ENCODE peak calls at places on chromosomes 3 and 15, in four cellular contexts. One of them, this sample, is unnamed. For H3K4me1, the result is how much of the 10 kb centered on the place peaks cover.

GRCh38 chr15:42137461-42138261 is 18.8 kb downstream of the PLA2G4F start:
- DNase-seq in H9: peak
- DNase-seq in PC-3: peak
- DNase-seq in IMR-90: peak
- DNase-seq in this sample: peak

GRCh38 chr15:73727330-73728018 is 25.7 kb downstream of the INSYN1 start:
- DNase-seq in IMR-90: peak
- DNase-seq in H9: no peak
- DNase-seq in PC-3: peak
- DNase-seq in this sample: peak

GRCh38 chr3:177553012-177553411 is 355.7 kb upstream of the TBL1XR1 start:
- DNase-seq in IMR-90: no peak
- DNase-seq in PC-3: no peak
- DNase-seq in H9: no peak
- DNase-seq in this sample: no peak

GRCh38 chr3:24773798-24774197 is 279.1 kb upstream of the THRB start:
- DNase-seq in PC-3: peak
- DNase-seq in H9: peak
- DNase-seq in IMR-90: peak
- DNase-seq in this sample: peak

GRCh38 chr3:17846466-17846865 is 104.0 kb upstream of the TBC1D5 start:
- DNase-seq in IMR-90: peak
- DNase-seq in H9: no peak
- DNase-seq in PC-3: peak
- DNase-seq in this sample: no peak

GRCh38 chr3:182487621-182488020 is 305.7 kb upstream of the ATP11B start:
- DNase-seq in IMR-90: no peak
- DNase-seq in H9: no peak
- DNase-seq in PC-3: peak
- DNase-seq in this sample: no peak

GRCh38 chr15:39642011-39642640 is 61.2 kb downstream of the THBS1 start:
- DNase-seq in H9: no peak
- DNase-seq in IMR-90: peak
- DNase-seq in PC-3: peak
- DNase-seq in this sample: peak

GRCh38 chr15:30041868-30042267 is 40.9 kb upstream of the GOLGA8J start:
- DNase-seq in IMR-90: no peak
- DNase-seq in H9: no peak
- DNase-seq in PC-3: no peak
- DNase-seq in this sample: no peak

GRCh38 chr3:39651993-39652739 is 157.2 kb upstream of the MYRIP start:
- DNase-seq in H9: no peak
- DNase-seq in IMR-90: no peak
- DNase-seq in PC-3: no peak
- DNase-seq in this sample: no peak

GRCh38 chr15:29457729-29458128 is 188.1 kb upstream of the NSMCE3 start:
- DNase-seq in IMR-90: no peak
- DNase-seq in H9: no peak
- DNase-seq in PC-3: no peak
- DNase-seq in this sample: no peak

GRCh38 chr3:4478226-4478625 is 11.2 kb upstream of the SUMF1 start:
- DNase-seq in H9: no peak
- DNase-seq in PC-3: no peak
- DNase-seq in IMR-90: no peak
- DNase-seq in this sample: no peak

GRCh38 chr3:30655187-30655812 is 48.9 kb downstream of the TGFBR2 start:
- DNase-seq in IMR-90: peak
- DNase-seq in H9: no peak
- DNase-seq in PC-3: peak
- DNase-seq in this sample: peak

GRCh38 chr3:147393261-147393964 is 12.9 kb downstream of the ZIC4 start:
- DNase-seq in PC-3: no peak
- DNase-seq in IMR-90: no peak
- DNase-seq in H9: peak
- DNase-seq in this sample: no peak

DNA sequence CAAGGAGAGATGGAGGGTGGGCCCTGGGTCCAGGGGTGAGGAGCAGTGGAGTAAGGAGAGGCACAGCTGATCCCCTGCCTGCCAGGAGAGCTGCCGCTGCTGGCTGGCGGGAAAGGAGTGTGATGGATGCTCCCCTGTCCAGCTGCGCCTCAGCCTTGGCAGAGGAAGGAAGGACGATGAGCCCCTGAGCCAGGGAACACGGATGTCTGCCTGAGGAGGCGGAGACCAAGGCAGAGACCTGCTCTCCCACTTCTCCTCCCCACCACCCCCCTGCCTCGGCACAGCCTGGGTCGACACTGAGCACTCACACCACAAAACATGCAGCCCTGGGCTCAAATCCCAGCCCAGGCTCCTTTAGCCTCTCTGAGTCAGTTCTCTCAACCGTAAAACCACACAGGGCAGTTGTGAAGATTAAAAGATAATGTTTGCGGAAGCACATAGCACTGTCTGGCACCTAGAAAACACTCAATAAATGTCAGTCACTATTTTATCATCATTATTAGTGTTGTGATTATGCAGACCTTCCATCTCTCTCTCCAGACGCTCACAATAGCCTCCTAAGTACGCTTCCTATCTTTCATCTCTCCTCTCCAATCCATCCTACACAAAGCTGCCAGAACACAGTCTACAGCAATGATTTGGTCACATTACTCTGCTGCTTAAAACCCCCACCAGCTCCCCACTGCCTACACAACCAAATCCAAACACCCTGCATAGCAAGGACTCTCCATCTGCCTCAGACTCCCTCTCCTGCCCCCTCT is 52.2 kb downstream of the SEMA5B start:
- DNase-seq in H9: peak
- DNase-seq in PC-3: peak
- DNase-seq in IMR-90: peak
- DNase-seq in this sample: peak
- H3K4me1 ChIP-seq in H9: under half
- H3K4me1 ChIP-seq in PC-3: under half
- H3K4me1 ChIP-seq in IMR-90: under half
- H3K4me1 ChIP-seq in this sample: under half

GRCh38 chr3:143035466-143036214 is 34.3 kb downstream of the U2SURP start:
- DNase-seq in H9: no peak
- DNase-seq in PC-3: no peak
- DNase-seq in IMR-90: peak
- DNase-seq in this sample: no peak

GRCh38 chr3:143041901-143042300 is 40.5 kb downstream of the U2SURP start:
- DNase-seq in IMR-90: no peak
- DNase-seq in PC-3: no peak
- DNase-seq in H9: no peak
- DNase-seq in this sample: no peak

GRCh38 chr3:143037867-143038266 is 36.5 kb downstream of the U2SURP start:
- DNase-seq in PC-3: no peak
- DNase-seq in H9: no peak
- DNase-seq in IMR-90: no peak
- DNase-seq in this sample: no peak

GRCh38 chr3:143036557-143036956 is 35.2 kb downstream of the U2SURP start:
- DNase-seq in PC-3: no peak
- DNase-seq in IMR-90: no peak
- DNase-seq in H9: no peak
- DNase-seq in this sample: no peak

DNA sequence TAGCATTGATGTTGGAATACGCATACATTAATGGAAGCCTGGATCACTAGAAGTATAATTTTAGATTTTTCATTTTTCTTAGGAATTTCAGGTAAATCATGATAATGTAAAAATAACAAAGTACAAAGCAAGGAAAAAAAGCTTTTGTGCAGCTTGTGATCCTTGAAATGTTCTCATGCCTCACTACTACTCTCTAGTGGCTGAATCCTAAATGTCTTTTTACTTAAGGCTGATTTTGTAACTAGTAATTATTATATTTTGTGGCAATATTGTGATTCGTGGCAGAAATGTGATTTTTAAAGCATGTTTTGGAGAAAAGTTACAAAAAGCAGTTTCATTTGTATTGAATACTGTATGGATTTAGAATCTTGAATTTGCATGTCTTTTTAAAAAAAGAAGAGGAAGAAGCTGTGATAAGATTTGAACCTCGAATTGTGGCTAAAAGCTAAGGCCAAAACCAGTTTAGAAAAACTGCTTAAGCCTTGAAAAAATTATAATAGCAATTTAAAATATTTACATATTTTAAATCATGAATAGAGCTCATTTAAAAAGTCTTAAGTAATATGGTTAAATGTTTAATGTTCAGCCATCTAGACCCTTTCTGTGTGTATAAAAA is 39.0 kb downstream of the U2SURP start:
- DNase-seq in PC-3: peak
- DNase-seq in H9: no peak
- DNase-seq in IMR-90: peak
- DNase-seq in this sample: peak
- TF ChIP-seq CTCF in PC-3: peak
- TF ChIP-seq CTCF in H9: peak
- TF ChIP-seq CTCF in IMR-90: peak
- TF ChIP-seq CTCF in this sample: peak

GRCh38 chr15:55241193-55241592 is 44.5 kb upstream of the RSL24D1 start:
- DNase-seq in H9: no peak
- DNase-seq in IMR-90: no peak
- DNase-seq in PC-3: no peak
- DNase-seq in this sample: no peak
- H3K9ac ChIP-seq in H9: no peak
- H3K9ac ChIP-seq in IMR-90: no peak
- H3K9ac ChIP-seq in PC-3: no peak
- H3K9ac ChIP-seq in this sample: no peak

DNA sequence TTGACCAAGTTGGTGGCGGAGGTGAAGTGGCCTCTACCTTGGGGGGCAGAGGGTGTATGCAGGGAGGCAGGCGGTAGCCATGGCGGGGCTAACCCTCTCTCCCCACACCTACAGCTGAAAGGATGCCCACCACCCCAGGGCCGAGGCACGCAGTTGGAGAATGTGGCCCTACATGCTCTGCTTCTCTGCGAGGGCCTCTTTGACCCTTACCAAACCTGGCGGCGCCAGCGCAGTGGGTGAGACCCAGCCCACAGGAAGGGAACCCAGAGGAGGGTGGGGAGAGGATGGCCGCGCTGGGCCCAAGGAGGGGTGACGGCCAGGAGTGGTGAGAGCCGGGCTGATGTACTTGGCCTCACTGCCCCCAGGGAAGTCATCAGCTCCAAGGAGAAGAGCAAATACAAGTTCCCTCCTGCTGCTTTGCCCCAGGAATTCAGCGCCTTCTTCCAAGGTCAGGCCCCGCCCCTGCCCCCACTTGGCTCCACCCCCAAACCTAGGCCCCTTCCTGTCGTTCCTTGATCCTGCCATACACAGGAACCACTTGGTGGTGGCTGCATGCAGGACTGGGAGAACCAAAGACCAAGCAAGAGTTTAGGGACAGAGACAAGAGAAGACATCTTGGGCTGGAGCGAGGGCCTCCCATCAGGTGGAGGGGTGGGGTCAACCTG is 9.8 kb downstream of the NBEAL2 start:
- DNase-seq in IMR-90: no peak
- DNase-seq in PC-3: no peak
- DNase-seq in H9: peak
- DNase-seq in this sample: no peak
- H3K4me1 ChIP-seq in IMR-90: under half
- H3K4me1 ChIP-seq in PC-3: under half
- H3K4me1 ChIP-seq in H9: under half
- H3K4me1 ChIP-seq in this sample: under half

DNA sequence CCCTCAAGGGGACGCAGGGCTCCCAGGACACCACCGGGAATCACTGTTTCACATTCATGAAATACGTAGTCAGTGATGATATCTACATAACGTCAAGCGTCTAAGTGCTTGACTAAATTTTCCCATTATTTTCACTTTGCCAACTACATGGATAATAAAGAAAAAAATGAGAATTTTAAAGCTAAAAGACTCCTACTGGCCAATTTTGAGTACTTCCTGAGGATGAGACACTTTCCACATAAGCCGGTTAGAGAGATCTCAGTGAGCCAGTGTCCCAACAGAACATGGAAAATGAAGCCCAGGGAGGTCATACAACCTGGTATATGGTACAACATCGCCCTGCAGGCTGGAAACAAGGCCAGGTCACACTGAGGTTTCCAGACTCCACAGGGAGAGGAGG is 928.1 kb downstream of the FHIT start:
- DNase-seq in PC-3: no peak
- DNase-seq in H9: no peak
- DNase-seq in IMR-90: no peak
- DNase-seq in this sample: no peak
- TF ChIP-seq CTCF in PC-3: no peak
- TF ChIP-seq CTCF in H9: peak
- TF ChIP-seq CTCF in IMR-90: no peak
- TF ChIP-seq CTCF in this sample: no peak

This sample was measured in astrocyte.